ENCODE peak calls at places on chromosomes 5 and 9, in ten cellular contexts. B, Z, H, F, E, X, U, Q, O and W are unnamed samples.

GRCh38 chr5:143319437-143320302 is 83.8 kb downstream of the NR3C1 start:
- DNase-seq in H (no peak), U (no peak), B (no peak), O (no peak), F (no peak), E (no peak), Z (no peak), Q (no peak), X (no peak), W (no peak)

GRCh38 chr5:8641796-8642505 is 773.0 kb downstream of the MTRR start:
- DNase-seq in E (no peak), O (no peak), Z (no peak), B (no peak), X (no peak), Q (no peak), U (no peak), H (no peak), F (no peak), W (no peak)

GRCh38 chr5:143403607-143404415 is at the start of gene NR3C1:
- DNase-seq in Z (peak), F (peak), O (no peak), E (peak), Q (peak), H (peak), B (peak), U (peak), X (peak), W (peak)

GRCh38 chr9:108272350-108272899 is 583.4 kb downstream of the ACTL7B start:
- DNase-seq in O (no peak), Q (peak), U (peak), B (peak), Z (peak), E (no peak), F (peak), H (peak), X (peak), W (no peak)

GRCh38 chr5:87582149-87582548 is 169.4 kb upstream of the CCNH start:
- DNase-seq in E (no peak), H (no peak), B (no peak), Q (no peak), Z (no peak), O (no peak), U (no peak), F (no peak), X (no peak), W (no peak)

GRCh38 chr5:159456722-159457462 is 126.6 kb upstream of the IL12B start:
- DNase-seq in F (peak), H (no peak), E (no peak), U (no peak), Q (no peak), B (peak), O (peak), Z (no peak), X (no peak), W (no peak)

GRCh38 chr9:121642758-121643157 is 8.7 kb upstream of the DAB2IP start:
- DNase-seq in F (no peak), Q (no peak), X (no peak), U (no peak), Z (no peak), E (no peak), O (no peak), H (no peak), B (no peak), W (no peak)

GRCh38 chr9:124489222-124489621 is 18.0 kb downstream of the NR5A1 start:
- DNase-seq in Z (no peak), B (peak), Q (no peak), O (no peak), H (no peak), U (no peak), F (no peak), E (no peak), X (no peak), W (no peak)

GRCh38 chr9:72305102-72305546 is 59.9 kb downstream of the ZFAND5 start:
- DNase-seq in H (peak), B (peak), O (no peak), U (peak), X (no peak), Z (peak), F (peak), E (no peak), Q (peak), W (peak)

GRCh38 chr5:159995841-159996240 is 13.1 kb upstream of the TTC1 start:
- DNase-seq in U (no peak), E (no peak), X (no peak), Q (no peak), F (no peak), Z (no peak), H (no peak), O (no peak), B (no peak), W (no peak)

GRCh38 chr5:165209101-165209727 is 1703.8 kb downstream of the MAT2B start:
- DNase-seq in O (no peak), X (no peak), B (no peak), E (no peak), H (no peak), Z (peak), F (peak), Q (no peak), U (no peak), W (no peak)

GRCh38 chr5:150153957-150154617 is 1.6 kb downstream of the PDGFRB start:
- DNase-seq in Z (no peak), X (no peak), E (no peak), H (no peak), O (no peak), Q (no peak), B (no peak), U (no peak), F (peak), W (no peak)

GRCh38 chr9:36207016-36207415 is 16.3 kb downstream of the CLTA start:
- DNase-seq in F (no peak), X (no peak), U (no peak), B (no peak), O (no peak), E (no peak), H (no peak), Q (no peak), Z (peak), W (no peak)

GRCh38 chr9:132141948-132142594 is 19.8 kb upstream of the NTNG2 start:
- DNase-seq in U (no peak), X (no peak), O (no peak), Q (no peak), Z (no peak), B (no peak), E (no peak), F (peak), H (no peak), W (no peak)

GRCh38 chr5:1633605-1634336 is 110.0 kb upstream of the LPCAT1 start:
- DNase-seq in O (no peak), H (peak), F (peak), X (peak), Z (peak), B (peak), E (peak), Q (peak), U (peak), W (peak)

GRCh38 chr5:14365831-14366435 is 215.7 kb upstream of the OTULINL start:
- DNase-seq in Q (no peak), E (no peak), F (no peak), B (no peak), H (no peak), X (no peak), Z (no peak), U (no peak), O (no peak), W (no peak)

GRCh38 chr5:133702773-133703770 is 90.7 kb upstream of the FSTL4 start:
- DNase-seq in O (peak), Q (peak), F (no peak), U (no peak), B (no peak), X (no peak), Z (no peak), E (no peak), H (no peak), W (peak)

GRCh38 chr9:127953768-127954505 is 16.3 kb upstream of the DPM2 start:
- DNase-seq in X (no peak), Z (no peak), H (no peak), E (no peak), U (no peak), Q (no peak), O (no peak), B (no peak), F (no peak), W (no peak)

GRCh38 chr5:56827043-56827442 is 11.7 kb downstream of the MAP3K1 start:
- DNase-seq in X (no peak), U (no peak), Z (no peak), O (no peak), F (peak), B (no peak), E (no peak), Q (no peak), H (peak), W (no peak)

GRCh38 chr5:81750308-81751008 is 439 bp downstream of the SSBP2 start:
- DNase-seq in X (no peak), H (peak), Z (no peak), F (no peak), O (no peak), Q (peak), B (no peak), E (peak), U (peak), W (no peak)

GRCh38 chr5:124721336-124721735 is 25.1 kb downstream of the ZNF608 start:
- DNase-seq in O (no peak), Z (no peak), U (no peak), H (no peak), B (no peak), X (no peak), E (no peak), F (no peak), Q (no peak), W (no peak)

GRCh38 chr5:111364992-111365391 is 140.8 kb downstream of the CAMK4 start:
- DNase-seq in O (no peak), F (no peak), X (no peak), H (no peak), Q (no peak), U (no peak), Z (no peak), B (no peak), E (no peak), W (no peak)

GRCh38 chr9:38277601-38278200 is 114.8 kb upstream of the ALDH1B1 start:
- DNase-seq in Q (no peak), O (peak), H (no peak), Z (no peak), U (peak), E (no peak), B (no peak), F (peak), X (no peak), W (peak)

GRCh38 chr5:179975713-179976030 is 68.0 kb upstream of the TBC1D9B start:
- DNase-seq in H (no peak), U (no peak), E (no peak), F (no peak), B (no peak), X (no peak), Z (no peak), O (no peak), Q (no peak), W (no peak)

GRCh38 chr5:1551913-1552312 is 28.2 kb upstream of the LPCAT1 start:
- DNase-seq in Q (no peak), E (no peak), H (no peak), B (no peak), O (peak), Z (no peak), F (no peak), X (no peak), U (no peak), W (no peak)

GRCh38 chr5:16713386-16713928 is 96.7 kb upstream of the RETREG1 start:
- DNase-seq in F (no peak), O (no peak), H (no peak), X (no peak), E (no peak), B (no peak), Q (no peak), Z (peak), U (peak), W (no peak)

GRCh38 chr9:91714020-91714721 is 235.9 kb downstream of the ROR2 start:
- DNase-seq in H (peak), O (peak), X (no peak), B (peak), U (peak), Z (peak), E (no peak), F (peak), Q (peak), W (peak)

GRCh38 chr5:109907751-109908150 is 218.0 kb downstream of the MAN2A1 start:
- DNase-seq in U (no peak), H (no peak), X (no peak), E (no peak), O (no peak), F (no peak), Z (no peak), Q (no peak), B (no peak), W (no peak)

GRCh38 chr9:38371495-38371894 is 21.0 kb upstream of the ALDH1B1 start:
- DNase-seq in X (no peak), B (peak), H (peak), F (peak), Q (peak), Z (no peak), U (peak), O (no peak), E (no peak), W (peak)

GRCh38 chr9:36337865-36338264 is 62.2 kb downstream of the RNF38 start:
- DNase-seq in Z (peak), Q (no peak), F (no peak), B (no peak), E (no peak), H (no peak), U (no peak), O (no peak), X (no peak), W (no peak)

GRCh38 chr9:20335668-20336332 is 286.5 kb downstream of the MLLT3 start:
- DNase-seq in Q (no peak), B (no peak), F (no peak), O (no peak), X (no peak), H (no peak), Z (no peak), E (no peak), U (no peak), W (no peak)

GRCh38 chr9:42386477-42386876 is 203.0 kb downstream of the SPATA31A6 start:
- DNase-seq in Q (no peak), X (no peak), Z (peak), E (no peak), O (no peak), U (no peak), B (no peak), F (no peak), H (peak), W (no peak)

GRCh38 chr9:124399323-124399962 is 15.8 kb downstream of the PSMB7 start:
- DNase-seq in H (no peak), O (no peak), X (no peak), B (no peak), Q (no peak), F (no peak), E (no peak), Z (no peak), U (no peak), W (no peak)

GRCh38 chr5:130324953-130325671 is 420.8 kb downstream of the CHSY3 start:
- DNase-seq in H (no peak), X (no peak), Q (no peak), Z (no peak), O (no peak), E (no peak), U (no peak), B (no peak), F (no peak), W (no peak)

GRCh38 chr9:134375430-134376385 is 49.5 kb downstream of the RXRA start:
- DNase-seq in O (no peak), B (peak), F (peak), H (no peak), Z (peak), E (no peak), U (no peak), Q (no peak), X (no peak), W (no peak)

GRCh38 chr5:80588858-80589540 is 18.9 kb upstream of the ANKRD34B start:
- DNase-seq in O (no peak), E (no peak), Q (no peak), X (no peak), B (no peak), H (no peak), U (no peak), F (no peak), Z (no peak), W (no peak)

GRCh38 chr5:80592105-80592504 is 22.0 kb upstream of the ANKRD34B start:
- DNase-seq in H (no peak), Z (no peak), U (no peak), O (no peak), E (no peak), X (no peak), B (no peak), F (no peak), Q (no peak), W (no peak)

GRCh38 chr5:80592761-80593160 is 22.7 kb upstream of the ANKRD34B start:
- DNase-seq in Q (no peak), X (no peak), Z (no peak), U (no peak), F (no peak), O (no peak), H (no peak), E (no peak), B (no peak), W (no peak)

GRCh38 chr5:80591352-80591751 is 21.3 kb upstream of the ANKRD34B start:
- DNase-seq in Q (no peak), X (no peak), B (no peak), Z (no peak), U (no peak), E (no peak), O (no peak), F (no peak), H (no peak), W (no peak)

DNA sequence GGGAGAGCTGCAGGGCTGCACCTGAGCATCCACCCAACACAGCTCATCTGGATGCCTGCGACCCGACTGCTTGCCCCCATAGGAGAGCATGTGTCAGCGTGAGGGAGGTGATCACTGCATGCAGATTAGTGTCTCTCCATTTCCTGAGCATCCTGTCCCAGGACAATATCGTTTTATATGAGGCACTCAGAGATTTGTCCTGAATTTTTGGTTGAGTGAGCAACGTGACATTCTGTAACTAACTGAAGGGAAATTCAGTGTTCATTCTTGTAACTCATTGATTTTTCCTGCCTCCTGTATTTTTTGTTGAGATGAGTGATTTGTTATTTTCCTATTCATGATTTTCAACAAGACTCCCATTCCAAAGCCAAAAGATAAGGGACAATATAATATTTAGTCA is 20.7 kb upstream of the ANKRD34B start:
- DNase-seq in H (no peak), X (no peak), B (no peak), O (no peak), F (no peak), Z (no peak), E (no peak), U (no peak), Q (no peak), W (no peak)
- TF ChIP-seq POLR2A in H (no peak), X (no peak), B (no peak), O (no peak), F (no peak), Z (no peak), E (no peak), U (no peak), Q (no peak), W (no peak)

GRCh38 chr9:21696411-21696865 is 106.0 kb upstream of the MTAP start:
- DNase-seq in O (no peak), B (no peak), U (no peak), X (no peak), Q (no peak), E (no peak), H (no peak), Z (no peak), F (peak), W (no peak)

GRCh38 chr9:21692390-21692789 is 110.0 kb upstream of the MTAP start:
- DNase-seq in X (no peak), O (no peak), H (no peak), F (no peak), E (no peak), B (no peak), Q (no peak), U (no peak), Z (no peak), W (no peak)

GRCh38 chr9:21694424-21694823 is 108.0 kb upstream of the MTAP start:
- DNase-seq in B (no peak), U (no peak), X (no peak), E (no peak), Z (no peak), F (no peak), Q (no peak), O (no peak), H (no peak), W (no peak)

GRCh38 chr9:21695443-21695842 is 107.0 kb upstream of the MTAP start:
- DNase-seq in Z (no peak), Q (no peak), E (no peak), U (no peak), H (no peak), F (no peak), O (no peak), X (no peak), B (no peak), W (no peak)

DNA sequence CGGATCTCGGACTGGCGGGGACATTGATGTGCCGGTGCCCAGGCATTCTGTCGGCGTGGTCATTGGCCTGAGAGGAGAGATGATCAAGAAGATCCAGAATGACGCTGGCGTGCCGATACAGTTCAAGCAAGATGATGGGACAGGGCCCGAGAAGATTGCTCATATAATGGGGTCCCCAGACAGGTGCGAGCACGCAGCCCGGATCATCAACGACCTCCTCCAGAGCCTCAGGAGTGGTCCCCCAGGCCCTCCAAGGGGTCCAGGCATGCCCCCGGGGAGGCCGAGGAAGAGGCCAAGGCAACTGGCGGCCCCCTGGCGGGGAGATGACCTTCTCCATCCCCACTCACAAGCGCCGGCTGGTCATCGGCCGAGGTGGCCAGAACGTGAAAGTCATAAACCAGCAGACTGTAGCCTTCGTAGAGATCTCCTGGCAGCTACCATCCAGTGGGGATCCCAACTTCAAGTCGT is 106.5 kb upstream of the MTAP start:
- DNase-seq in O (no peak), E (no peak), B (no peak), X (no peak), Z (no peak), Q (no peak), H (no peak), F (no peak), U (no peak), W (no peak)
- H3K4me3 ChIP-seq in O (no peak), E (no peak), B (no peak), X (no peak), Z (no peak), Q (no peak), H (no peak), F (no peak), U (no peak), W (no peak)

GRCh38 chr5:65924366-65925093 is 1.8 kb upstream of the ERBIN start:
- DNase-seq in F (no peak), X (no peak), U (no peak), B (no peak), O (no peak), Z (peak), E (no peak), Q (no peak), H (peak), W (no peak)
- TF ChIP-seq POLR2A in F (no peak), X (no peak), U (no peak), B (peak), O (no peak), Z (no peak), E (no peak), Q (no peak), H (peak), W (no peak)

GRCh38 chr9:83218411-83219090 is 155.6 kb upstream of the RASEF start:
- DNase-seq in Q (no peak), E (no peak), X (no peak), U (no peak), F (no peak), O (no peak), B (no peak), Z (no peak), H (no peak), W (no peak)

GRCh38 chr9:83219154-83219923 is 156.4 kb upstream of the RASEF start:
- DNase-seq in X (peak), B (peak), E (peak), F (peak), O (no peak), Z (peak), U (peak), H (peak), Q (peak), W (peak)

GRCh38 chr9:83220737-83221136 is 157.8 kb upstream of the RASEF start:
- DNase-seq in E (no peak), F (no peak), Z (peak), Q (peak), U (no peak), O (no peak), B (peak), X (no peak), H (no peak), W (no peak)

DNA sequence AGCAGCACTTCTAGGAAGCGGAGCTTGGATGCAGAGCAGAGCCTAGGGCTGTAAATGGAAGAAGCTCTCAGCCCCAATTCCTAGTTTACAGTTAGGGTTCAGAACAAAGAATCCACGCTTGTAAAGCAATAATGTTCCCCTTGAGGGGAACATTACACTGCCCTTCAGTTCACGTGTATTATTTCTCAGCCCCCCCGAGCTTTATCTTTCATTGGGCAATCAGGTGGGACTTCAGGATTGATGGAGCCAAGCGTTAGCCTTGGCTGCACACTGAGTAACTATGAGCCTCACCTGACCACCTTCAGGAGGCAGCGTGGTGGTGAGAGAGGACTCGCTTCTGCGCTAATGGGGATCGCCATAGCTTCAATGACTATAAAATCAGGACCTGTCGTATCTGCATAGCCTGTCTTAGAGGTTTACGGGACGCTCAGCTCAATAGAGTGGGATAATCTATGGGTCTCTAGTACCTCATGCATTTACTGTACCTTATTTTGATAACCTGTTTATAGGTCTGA is 157.0 kb upstream of the RASEF start:
- DNase-seq in Z (no peak), H (no peak), B (no peak), Q (no peak), X (no peak), F (no peak), E (no peak), U (no peak), O (no peak), W (no peak)
- H3K4me3 ChIP-seq in Z (peak), H (no peak), B (peak), Q (peak), X (peak), F (peak), E (peak), U (peak), O (peak), W (peak)

GRCh38 chr9:137550241-137550621 is at the start of gene PNPLA7:
- DNase-seq in Z (peak), Q (peak), O (no peak), H (peak), B (peak), X (peak), E (peak), F (peak), U (peak), W (peak)
- TF ChIP-seq POLR2A in Z (no peak), Q (no peak), O (no peak), H (no peak), B (peak), X (no peak), E (no peak), F (no peak), U (peak), W (no peak)